ENCODE peak calls at places on chromosomes 4 and X, in five cellular contexts. O is Caco-2; K is type B pancreatic cell; X is astrocyte; P is activated CD8-positive, alpha-beta T cell treated with anti-CD3 and anti-CD28 coated beads for 36 hours. B is an unnamed sample.

GRCh38 chr4:17511950-17512795 is at the start of gene QDPR:
- DNase-seq in K (peak; percentile 82), P (peak; percentile 79), O (peak; percentile 92), X (peak; percentile 38), B (peak; percentile 86)

GRCh38 chr4:183360161-183360919 is 38.1 kb upstream of the CLDN24 start:
- DNase-seq in K (no peak), X (peak; percentile 77), P (no peak), O (no peak), B (no peak)

GRCh38 chr4:8205241-8205707 is 6.2 kb downstream of the SH3TC1 start:
- DNase-seq in X (no peak), K (no peak), P (no peak), O (no peak), B (no peak)

GRCh38 chr4:180434131-180434895 is 1808.9 kb upstream of the TENM3 start:
- DNase-seq in O (no peak), K (no peak), P (no peak), X (no peak), B (no peak)

GRCh38 chr4:95556460-95556859 is 7.7 kb upstream of the UNC5C start:
- DNase-seq in P (no peak), O (no peak), K (no peak), X (no peak), B (no peak)

GRCh38 chr4:5474756-5475155 is 233.6 kb downstream of the EVC2 start:
- DNase-seq in O (no peak), K (no peak), P (no peak), X (peak; percentile 63), B (no peak)

GRCh38 chrX:14832591-14832990 is 40.3 kb downstream of the FANCB start:
- DNase-seq in P (no peak), K (no peak), X (peak; percentile 12), O (no peak), B (no peak)

GRCh38 chrX:47543496-47543895 is 17.5 kb upstream of the ARAF start:
- DNase-seq in X (no peak), K (no peak), O (no peak), P (no peak), B (no peak)

GRCh38 chrX:145630081-145630480 is 187.5 kb upstream of the SLITRK2 start:
- DNase-seq in K (no peak), O (no peak), P (no peak), X (no peak), B (no peak)

GRCh38 chr4:5051692-5052423 is 578 bp downstream of the STK32B start:
- DNase-seq in K (no peak), P (no peak), O (no peak), X (peak; percentile 19), B (no peak)

GRCh38 chr4:4443821-4444220 is 56.9 kb downstream of the NSG1 start:
- DNase-seq in O (peak; percentile 53), P (no peak), X (peak; percentile 73), K (no peak), B (no peak)

GRCh38 chr4:4752576-4753401 is 106.7 kb upstream of the MSX1 start:
- DNase-seq in X (no peak), K (no peak), O (no peak), P (no peak), B (no peak)

GRCh38 chr4:58144721-58145120 is 1034.5 kb upstream of the IGFBP7 start:
- DNase-seq in O (no peak), K (no peak), X (no peak), P (no peak), B (no peak)

GRCh38 chrX:136708348-136708747 is 60.4 kb downstream of the CD40LG start:
- DNase-seq in P (no peak), K (no peak), X (no peak), O (no peak), B (peak; percentile 11)
- TF ChIP-seq CTCF in P (peak; percentile 55), K (peak; percentile 66), X (peak; percentile 24), O (peak; percentile 40), B (peak; percentile 36)

DNA sequence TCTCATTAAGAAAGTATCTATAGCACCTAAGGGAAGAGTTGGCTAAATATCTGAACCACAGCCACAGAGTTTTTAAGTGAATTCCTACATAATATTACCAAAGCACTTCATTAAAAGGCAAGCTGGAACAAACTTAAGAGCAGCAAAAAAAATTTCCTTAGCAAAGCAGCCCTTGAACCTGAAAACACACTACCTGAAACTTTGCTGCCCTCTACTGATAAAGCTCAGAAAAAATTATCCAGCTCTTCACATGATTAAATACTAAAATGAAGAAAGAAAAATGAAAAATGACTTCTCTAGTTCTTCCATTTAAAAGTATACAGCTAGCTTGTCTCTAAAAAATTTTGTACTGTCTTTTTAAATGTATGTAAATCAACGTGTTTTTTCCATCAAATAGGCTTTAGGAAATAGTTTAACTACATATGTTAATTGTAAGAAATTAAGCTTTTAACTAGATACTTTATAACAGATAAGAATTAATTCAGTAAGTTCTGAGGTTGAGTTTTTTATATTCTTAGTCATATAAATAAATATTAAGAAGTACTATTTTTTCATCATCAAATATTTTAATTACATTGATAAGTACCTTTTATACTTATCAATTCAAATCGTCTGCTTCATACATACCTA is 156.1 kb downstream of the STPG2 start:
- DNase-seq in X (peak; percentile 6), O (peak; percentile 25), K (no peak), P (no peak), B (peak; percentile 13)
- TF ChIP-seq CTCF in X (peak; percentile 58), O (peak; percentile 48), K (peak; percentile 80), P (peak; percentile 33), B (peak; percentile 29)

GRCh38 chr4:176380352-176381157 is 60.8 kb downstream of the SPCS3 start:
- DNase-seq in O (no peak), K (no peak), P (no peak), X (no peak), B (no peak)

GRCh38 chr4:176383273-176384077 is 63.7 kb downstream of the SPCS3 start:
- DNase-seq in P (no peak), O (no peak), K (no peak), X (peak; percentile 65), B (no peak)

GRCh38 chr4:176376032-176376614 is 56.4 kb downstream of the SPCS3 start:
- DNase-seq in X (peak; percentile 13), P (no peak), K (no peak), O (no peak), B (no peak)

DNA sequence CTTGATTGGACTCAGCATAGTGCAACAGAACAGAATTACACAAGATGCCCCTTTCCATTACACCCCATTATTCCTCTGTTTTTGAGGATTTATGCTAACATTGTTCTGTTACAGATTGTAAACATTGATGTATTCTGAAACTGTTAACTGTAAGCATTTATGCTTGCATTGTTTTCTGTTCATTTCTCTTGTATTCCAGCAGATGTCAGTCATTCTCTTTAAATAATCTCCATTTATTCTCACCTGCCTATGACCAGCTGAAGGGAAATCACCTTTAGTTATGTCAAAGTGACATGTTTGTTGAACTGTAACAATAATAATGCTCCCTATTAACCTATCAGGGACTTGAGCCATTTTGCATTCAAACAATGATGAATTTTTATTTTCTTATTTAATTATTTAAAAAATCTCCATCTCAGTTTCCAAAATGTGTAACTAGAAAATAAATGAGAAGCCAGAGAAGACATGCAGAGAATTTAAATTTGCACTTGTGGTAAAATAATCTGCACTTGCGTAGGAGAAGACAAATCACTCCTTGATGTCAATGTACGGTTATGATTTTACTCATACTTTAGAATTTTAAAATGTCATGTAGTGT is 58.0 kb downstream of the SPCS3 start:
- DNase-seq in K (no peak), P (no peak), X (peak; percentile 17), O (no peak), B (peak; percentile 32)
- TF ChIP-seq CTCF in K (peak; percentile 75), P (peak; percentile 35), X (peak; percentile 58), O (no peak), B (peak; percentile 43)

GRCh38 chr4:140626982-140627381 is 58.2 kb upstream of the UCP1 start:
- DNase-seq in P (no peak), O (no peak), X (no peak), K (no peak), B (no peak)
- TF ChIP-seq CTCF in P (no peak), O (no peak), X (no peak), K (no peak), B (peak; percentile 25)

DNA sequence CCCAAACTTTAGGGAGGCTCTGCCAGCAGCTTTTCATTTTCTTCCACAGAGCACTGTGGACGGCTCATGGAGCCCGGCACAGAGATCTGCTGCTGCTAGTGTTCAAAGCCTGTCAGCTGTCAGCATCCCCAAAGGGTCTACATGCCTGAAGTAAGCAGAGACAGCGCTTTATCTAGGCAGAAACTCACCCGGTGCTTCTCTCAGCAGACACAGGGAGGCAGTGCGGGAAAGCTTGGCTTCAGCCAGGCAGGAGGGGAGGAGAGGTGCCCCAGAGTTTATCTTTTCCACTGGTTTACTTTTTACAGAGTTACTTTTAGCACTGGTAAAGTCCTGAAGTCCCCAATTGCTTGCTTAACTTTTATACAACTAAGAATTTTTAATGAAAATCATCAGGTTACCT is 339.3 kb downstream of the NKX6-1 start:
- DNase-seq in X (no peak), K (no peak), P (no peak), O (peak; percentile 37), B (no peak)
- TF ChIP-seq CTCF in X (no peak), K (peak; percentile 66), P (no peak), O (peak; percentile 50), B (no peak)

GRCh38 chr4:106892786-106893185 is 143.3 kb downstream of the DKK2 start:
- DNase-seq in K (no peak), P (no peak), X (no peak), O (no peak), B (no peak)

GRCh38 chr4:106893903-106894302 is 142.2 kb downstream of the DKK2 start:
- DNase-seq in K (no peak), X (no peak), O (no peak), P (no peak), B (no peak)

GRCh38 chr4:106893395-106893881 is 142.7 kb downstream of the DKK2 start:
- DNase-seq in P (no peak), K (no peak), O (no peak), X (no peak), B (no peak)

GRCh38 chr4:106898621-106899230 is 137.4 kb downstream of the DKK2 start:
- DNase-seq in X (peak; percentile 25), P (peak; percentile 48), O (peak; percentile 57), K (no peak), B (peak; percentile 20)
- TF ChIP-seq CTCF in X (peak; percentile 81), P (peak; percentile 68), O (peak; percentile 67), K (peak; percentile 87), B (peak; percentile 72)

DNA sequence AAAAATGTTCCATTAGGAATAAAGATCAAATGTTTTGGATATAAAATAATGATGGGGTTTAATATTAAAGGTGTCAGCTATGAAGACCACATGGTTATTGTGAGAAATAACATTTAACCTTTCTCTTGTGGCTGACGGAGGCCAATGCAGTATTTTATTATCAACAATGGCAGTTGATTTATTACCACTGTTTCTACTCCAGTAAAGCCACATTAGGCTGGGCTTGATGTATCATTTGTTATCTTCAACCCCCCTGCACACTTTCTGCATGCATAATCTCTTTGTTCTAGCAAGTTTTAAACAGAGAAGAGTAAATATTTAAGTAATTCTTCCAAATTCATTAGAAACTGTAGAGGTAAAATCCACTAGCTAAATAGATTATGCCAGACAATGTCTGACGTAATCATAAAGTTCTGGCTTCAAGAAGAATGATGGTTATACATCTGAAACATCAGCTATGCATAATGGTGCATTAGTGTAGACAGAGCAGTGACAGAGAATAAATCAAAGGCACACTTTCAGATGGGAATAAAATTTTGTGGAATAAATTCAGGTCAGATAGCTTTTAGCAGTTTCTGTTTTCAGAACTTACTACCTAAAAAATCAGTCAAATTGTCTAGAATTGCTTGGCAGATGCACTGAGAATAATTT is 516.4 kb downstream of the PCDH18 start:
- DNase-seq in X (peak; percentile 42), P (no peak), K (no peak), O (no peak), B (no peak)
- TF ChIP-seq CTCF in X (no peak), P (no peak), K (no peak), O (no peak), B (no peak)

B was measured in GM10248.